ENCODE peak calls at places on chromosomes 11 and 22, in ten cellular contexts. R is psoas muscle; X is thoracic aorta; T is CD4-positive, alpha-beta memory T cell; W is CD4-positive, CD25-positive, alpha-beta regulatory T cell; J is HAP-1; Y is Panc1; B is effector memory CD4-positive, alpha-beta T cell; Z is spleen; S is PC-3. E is an unnamed sample.

GRCh38 chr11:1050581-1051355 is 14.2 kb upstream of the MUC6 start:
- DNase-seq in R (peak; percentile 81), X (no peak), T (peak; percentile 70), W (peak; percentile 74), J (peak; percentile 63), Y (peak; percentile 54), B (peak; percentile 41), Z (peak; percentile 92), S (peak; percentile 87), E (peak; percentile 35)

GRCh38 chr11:68903288-68903630 is 373 bp downstream of the MRPL21 start:
- DNase-seq in R (no peak), X (no peak), T (no peak), W (no peak), J (no peak), Y (peak; percentile 5), B (no peak), Z (peak; percentile 44), S (no peak), E (no peak)

GRCh38 chr22:25874327-25874726 is 132.3 kb downstream of the MYO18B start:
- DNase-seq in R (no peak), X (no peak), T (no peak), W (no peak), J (no peak), Y (no peak), B (no peak), Z (no peak), S (no peak), E (no peak)

GRCh38 chr11:76284161-76284560 is 77.9 kb upstream of the WNT11 start:
- DNase-seq in R (no peak), X (no peak), T (no peak), W (no peak), J (no peak), Y (no peak), B (no peak), Z (no peak), S (no peak), E (no peak)

GRCh38 chr22:35378547-35379078 is 2.3 kb upstream of the HMOX1 start:
- DNase-seq in R (no peak), X (no peak), T (no peak), W (no peak), J (no peak), Y (no peak), B (no peak), Z (no peak), S (no peak), E (no peak)

GRCh38 chr22:20463324-20464095 is 25.9 kb upstream of the SCARF2 start:
- DNase-seq in R (peak; percentile 77), X (no peak), T (peak; percentile 65), W (peak; percentile 91), J (no peak), Y (no peak), B (no peak), Z (peak; percentile 88), S (no peak), E (no peak)

GRCh38 chr11:114308689-114309089 is 12.5 kb downstream of the NNMT start:
- DNase-seq in R (no peak), X (no peak), T (no peak), W (no peak), J (no peak), Y (no peak), B (no peak), Z (no peak), S (no peak), E (no peak)

GRCh38 chr22:36546932-36547331 is 18.0 kb upstream of the EIF3D start:
- DNase-seq in R (no peak), X (no peak), T (no peak), W (peak; percentile 12), J (no peak), Y (peak; percentile 76), B (no peak), Z (no peak), S (peak; percentile 93), E (no peak)

GRCh38 chr22:49370841-49371301 is 456.8 kb downstream of the BRD1 start:
- DNase-seq in R (no peak), X (no peak), T (no peak), W (no peak), J (no peak), Y (no peak), B (no peak), Z (peak; percentile 54), S (no peak), E (no peak)
- H3K9me3 ChIP-seq in R (no peaks in the 10 kb centered on the region), X (no peaks in the 10 kb centered on the region), T (no peaks in the 10 kb centered on the region), W (no peaks in the 10 kb centered on the region), J (no peaks in the 10 kb centered on the region), Y (no peaks in the 10 kb centered on the region), B (no peaks in the 10 kb centered on the region), Z (no peaks in the 10 kb centered on the region), S (no peaks in the 10 kb centered on the region), E (no peaks in the 10 kb centered on the region)

GRCh38 chr22:47240116-47240515 is 477.7 kb downstream of the TBC1D22A start:
- DNase-seq in R (no peak), X (no peak), T (no peak), W (no peak), J (no peak), Y (no peak), B (no peak), Z (no peak), S (no peak), E (no peak)

GRCh38 chr22:47236718-47237117 is 474.3 kb downstream of the TBC1D22A start:
- DNase-seq in R (no peak), X (no peak), T (no peak), W (no peak), J (no peak), Y (no peak), B (no peak), Z (no peak), S (no peak), E (no peak)

GRCh38 chr22:47233316-47234243 is 471.1 kb downstream of the TBC1D22A start:
- DNase-seq in R (no peak), X (no peak), T (no peak), W (no peak), J (no peak), Y (no peak), B (no peak), Z (no peak), S (no peak), E (no peak)

GRCh38 chr22:47237890-47238480 is 475.5 kb downstream of the TBC1D22A start:
- DNase-seq in R (no peak), X (no peak), T (no peak), W (no peak), J (no peak), Y (no peak), B (no peak), Z (no peak), S (no peak), E (no peak)

DNA sequence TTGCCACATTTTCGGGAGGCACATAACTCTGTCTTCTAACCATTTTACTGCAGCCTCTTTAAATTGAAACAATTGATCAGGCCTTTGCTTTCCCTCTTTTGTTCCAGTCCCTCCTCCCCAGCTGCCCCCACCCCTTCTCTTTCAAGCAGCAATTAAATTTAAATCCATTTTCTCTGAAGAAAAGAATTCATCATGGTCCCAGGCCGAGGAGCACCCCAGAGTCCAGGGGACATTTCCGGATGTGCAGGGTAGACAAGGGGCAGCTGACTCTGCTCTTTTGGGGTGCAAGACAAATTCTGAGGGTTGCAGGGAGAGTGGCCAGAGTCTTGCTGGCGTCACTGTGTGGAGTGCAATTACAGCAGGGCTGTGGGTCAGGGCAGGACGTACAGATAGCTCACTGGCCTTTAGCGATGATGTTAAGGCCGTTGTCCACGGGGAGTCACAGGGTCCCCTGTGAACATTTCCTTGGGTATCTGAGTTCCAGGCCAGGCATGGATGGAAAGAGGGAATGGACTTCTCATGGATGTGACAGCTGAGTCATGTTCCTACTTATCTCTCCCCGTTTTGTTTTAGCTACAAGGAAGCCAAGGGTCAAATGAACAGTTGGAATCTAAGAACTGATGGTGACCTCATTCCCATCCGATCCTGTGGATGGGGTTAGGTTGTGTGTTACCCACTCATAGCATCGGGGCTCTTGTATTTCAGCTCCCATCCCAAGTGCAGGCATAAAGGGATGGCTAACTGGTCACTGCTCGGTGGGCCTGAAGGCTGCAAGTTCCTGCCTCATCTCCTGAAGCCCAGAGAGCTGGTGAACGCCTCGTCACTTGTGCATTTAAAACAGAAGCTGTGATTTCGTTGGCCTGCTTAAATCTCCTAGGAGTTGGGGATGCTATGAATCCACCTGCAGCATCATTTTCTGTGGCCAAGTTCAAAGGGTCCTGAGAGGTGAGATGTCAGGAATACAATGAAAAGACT is 476.7 kb downstream of the TBC1D22A start:
- DNase-seq in R (no peak), X (no peak), T (no peak), W (no peak), J (no peak), Y (no peak), B (no peak), Z (no peak), S (no peak), E (no peak)
- H3K9me3 ChIP-seq in R (peaks cover 2% of the 10 kb centered on the region), X (peaks cover 9% of the 10 kb centered on the region), T (no peaks in the 10 kb centered on the region), W (no peaks in the 10 kb centered on the region), J (no peaks in the 10 kb centered on the region), Y (no peaks in the 10 kb centered on the region), B (no peaks in the 10 kb centered on the region), Z (peaks cover 11% of the 10 kb centered on the region), S (no peaks in the 10 kb centered on the region), E (peaks cover 9% of the 10 kb centered on the region)

GRCh38 chr11:133285359-133285758 is 246.9 kb downstream of the OPCML start:
- DNase-seq in R (no peak), X (no peak), T (no peak), W (no peak), J (no peak), Y (no peak), B (no peak), Z (no peak), S (no peak), E (no peak)
- H3K9me3 ChIP-seq in R (no peaks in the 10 kb centered on the region), X (no peaks in the 10 kb centered on the region), T (no peaks in the 10 kb centered on the region), W (peaks cover 2% of the 10 kb centered on the region), J (no peaks in the 10 kb centered on the region), Y (no peaks in the 10 kb centered on the region), B (no peaks in the 10 kb centered on the region), Z (no peaks in the 10 kb centered on the region), S (peaks cover 12% of the 10 kb centered on the region), E (no peaks in the 10 kb centered on the region)

GRCh38 chr11:67393990-67394389 is 2.2 kb downstream of the RAD9A start:
- DNase-seq in R (no peak), X (no peak), T (no peak), W (no peak), J (no peak), Y (no peak), B (no peak), Z (no peak), S (no peak), E (no peak)

GRCh38 chr11:67391304-67392181 is at the start of gene RAD9A:
- DNase-seq in R (peak; percentile 98), X (peak; percentile 78), T (peak; percentile 90), W (peak; percentile 95), J (peak; percentile 93), Y (peak; percentile 36), B (peak; percentile 88), Z (peak; percentile 98), S (peak; percentile 97), E (peak; percentile 96)

GRCh38 chr11:67395555-67396257 is 3.9 kb downstream of the RAD9A start:
- DNase-seq in R (no peak), X (no peak), T (no peak), W (no peak), J (no peak), Y (no peak), B (no peak), Z (peak; percentile 75), S (no peak), E (no peak)

GRCh38 chr11:67392182-67392715 is 463 bp downstream of the RAD9A start:
- DNase-seq in R (no peak), X (no peak), T (no peak), W (no peak), J (no peak), Y (no peak), B (no peak), Z (no peak), S (peak; percentile 15), E (no peak)

DNA sequence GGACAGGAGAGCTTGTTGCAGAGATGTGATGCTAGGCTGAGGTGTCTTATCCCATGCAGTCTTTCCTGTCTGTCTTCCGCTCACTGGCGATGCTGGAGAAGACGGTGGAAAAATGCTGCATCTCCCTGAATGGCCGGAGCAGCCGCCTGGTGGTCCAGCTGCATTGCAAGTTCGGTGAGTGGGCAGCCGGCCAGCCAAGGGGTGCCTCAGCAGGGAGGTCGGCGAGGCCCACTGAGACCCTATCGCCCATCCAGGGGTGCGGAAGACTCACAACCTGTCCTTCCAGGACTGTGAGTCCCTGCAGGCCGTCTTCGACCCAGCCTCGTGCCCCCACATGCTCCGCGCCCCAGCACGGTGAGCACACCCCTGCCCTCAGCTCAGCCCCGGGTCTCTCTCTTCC is 1.7 kb downstream of the RAD9A start:
- DNase-seq in R (no peak), X (no peak), T (no peak), W (no peak), J (no peak), Y (no peak), B (no peak), Z (peak; percentile 77), S (no peak), E (no peak)
- H3K9me3 ChIP-seq in R (no peaks in the 10 kb centered on the region), X (no peaks in the 10 kb centered on the region), T (no peaks in the 10 kb centered on the region), W (no peaks in the 10 kb centered on the region), J (no peaks in the 10 kb centered on the region), Y (no peaks in the 10 kb centered on the region), B (no peaks in the 10 kb centered on the region), Z (no peaks in the 10 kb centered on the region), S (no peaks in the 10 kb centered on the region), E (no peaks in the 10 kb centered on the region)